ENCODE peak calls at places on chromosomes 3 and 15, in nine cellular contexts. W is right cardiac atrium; H is stimulated activated CD8-positive, alpha-beta memory T cell treated with anti-CD3 and anti-CD28 coated beads, Interleukin-15, amount 100 ng/mL, for 4 hours; N is Daoy; J is NCI-H187 treated with DMSO at 0.1 percent for 48 hours; I is brain pericyte; C is RPMI7951; F is ovary; R is endothelial cell. E is an unnamed sample.

GRCh38 chr3:20077054-20077453 is 36.8 kb downstream of the KAT2B start:
- DNase-seq in I (no peak), N (no peak), J (no peak), C (no peak), H (no peak), R (no peak), W (no peak), F (no peak), E (no peak)

GRCh38 chr15:23860290-23860751 is 173.2 kb upstream of the NDN start:
- DNase-seq in F (no peak), R (no peak), I (no peak), H (no peak), N (no peak), W (no peak), C (no peak), J (no peak), E (no peak)

GRCh38 chr15:40999190-40999589 is 45.9 kb downstream of the CHAC1 start:
- DNase-seq in N (no peak), I (no peak), R (no peak), H (no peak), C (peak), J (no peak), W (no peak), F (no peak), E (peak)

GRCh38 chr15:27042230-27042629 is 71.2 kb downstream of the GABRG3 start:
- DNase-seq in J (no peak), N (no peak), F (no peak), W (no peak), C (no peak), H (no peak), R (no peak), I (no peak), E (no peak)

GRCh38 chr3:49554639-49555265 is 475 bp downstream of the BSN start:
- DNase-seq in R (peak), N (no peak), I (no peak), H (peak), C (no peak), J (no peak), W (no peak), F (peak), E (peak)

GRCh38 chr3:82157952-82158351 is 396.5 kb upstream of the GBE1 start:
- DNase-seq in F (no peak), W (no peak), J (no peak), I (no peak), R (no peak), C (peak), H (no peak), N (peak), E (peak)

GRCh38 chr3:99895706-99896441 is 78.2 kb downstream of the CMSS1 start:
- DNase-seq in J (no peak), I (no peak), W (no peak), N (peak), R (no peak), C (peak), H (no peak), F (no peak), E (peak)

GRCh38 chr3:188712257-188712924 is 459.4 kb upstream of the TPRG1 start:
- DNase-seq in J (no peak), I (peak), F (no peak), N (peak), R (no peak), C (no peak), H (no peak), W (no peak), E (peak)

GRCh38 chr15:29183071-29183831 is 86.4 kb downstream of the NSMCE3 start:
- DNase-seq in I (no peak), J (no peak), R (no peak), F (no peak), W (no peak), N (peak), C (peak), H (no peak), E (no peak)

GRCh38 chr3:39937874-39938273 is 128.5 kb downstream of the MYRIP start:
- DNase-seq in C (no peak), F (no peak), H (no peak), J (no peak), N (no peak), R (no peak), W (no peak), I (no peak), E (no peak)

GRCh38 chr15:48427960-48428547 is 96.8 kb downstream of the DUT start:
- DNase-seq in W (no peak), C (peak), J (no peak), H (no peak), N (peak), I (no peak), R (no peak), F (no peak), E (peak)

GRCh38 chr3:64262574-64263114 is 37.4 kb upstream of the PRICKLE2 start:
- DNase-seq in N (no peak), I (no peak), R (no peak), F (no peak), C (no peak), H (no peak), W (no peak), J (no peak), E (no peak)

GRCh38 chr3:63387568-63387967 is 109.5 kb downstream of the SYNPR start:
- DNase-seq in W (no peak), C (peak), F (no peak), N (peak), H (no peak), I (no peak), R (no peak), J (no peak), E (no peak)

GRCh38 chr3:40971191-40972168 is 227.8 kb upstream of the CTNNB1 start:
- DNase-seq in H (no peak), N (peak), F (peak), W (peak), R (no peak), I (peak), C (peak), J (peak), E (peak)

GRCh38 chr3:69165744-69166143 is 43.3 kb upstream of the LMOD3 start:
- DNase-seq in J (no peak), N (no peak), F (no peak), W (no peak), H (no peak), C (no peak), I (no peak), R (no peak), E (no peak)

GRCh38 chr3:78967061-78967460 is 800.7 kb downstream of the ROBO1 start:
- DNase-seq in N (no peak), C (no peak), W (no peak), I (no peak), H (no peak), J (no peak), F (no peak), R (no peak), E (no peak)

E was measured in AG08395.